ENCODE peak calls at places on chromosomes 13 and 19, in nine cellular contexts. R is breast epithelium, G is IMR-90, D is heart left ventricle, X is gastrocnemius medialis, M is tibial nerve, Y is HCT116, T is prostate gland, A is Peyer's patch. U is an unnamed sample.

GRCh38 chr13:86298741-86299140 is 499.5 kb upstream of the SLITRK6 start:
- DNase-seq in G (no peak), A (no peak), R (no peak), D (no peak), T (no peak), X (no peak), Y (no peak), M (no peak), U (no peak)

GRCh38 chr19:30699871-30700280 is 327.7 kb downstream of the ZNF536 start:
- DNase-seq in M (no peak), G (no peak), X (no peak), R (no peak), A (no peak), Y (no peak), D (no peak), T (no peak), U (no peak)

GRCh38 chr13:88908896-88909535 is 1237.8 kb downstream of the SLITRK5 start:
- DNase-seq in X (no peak), A (no peak), Y (no peak), R (peak; percentile 72), T (peak; percentile 74), M (peak; percentile 12), D (no peak), G (no peak), U (no peak)

GRCh38 chr19:50498219-50499056 is 12.6 kb downstream of the JOSD2 start:
- DNase-seq in M (no peak), R (no peak), X (no peak), D (no peak), A (no peak), T (no peak), Y (no peak), G (no peak), U (no peak)

GRCh38 chr13:108679989-108680388 is 50.6 kb downstream of the MYO16 start:
- DNase-seq in Y (no peak), X (no peak), M (no peak), A (no peak), T (no peak), G (no peak), R (no peak), D (no peak), U (no peak)

GRCh38 chr13:80881495-80882482 is 540.9 kb upstream of the SPRY2 start:
- DNase-seq in D (no peak), X (no peak), M (no peak), G (no peak), Y (no peak), A (no peak), T (no peak), R (no peak), U (no peak)

GRCh38 chr19:11227201-11227886 is 12.1 kb upstream of the ANGPTL8 start:
- DNase-seq in X (no peak), A (no peak), T (no peak), D (no peak), Y (peak; percentile 62), M (no peak), G (no peak), R (no peak), U (no peak)

GRCh38 chr13:50573046-50573445 is 270.4 kb downstream of the DLEU7 start:
- DNase-seq in M (no peak), Y (no peak), A (no peak), D (no peak), G (no peak), R (no peak), X (no peak), T (no peak), U (no peak)

GRCh38 chr13:105316731-105317130 is 1218.7 kb downstream of the EFNB2 start:
- DNase-seq in M (no peak), Y (no peak), X (no peak), R (no peak), T (no peak), A (no peak), G (no peak), D (no peak), U (no peak)

GRCh38 chr13:113519556-113519955 is 29.0 kb upstream of the DCUN1D2 start:
- DNase-seq in R (no peak), A (no peak), T (no peak), D (no peak), G (no peak), X (no peak), Y (no peak), M (no peak), U (no peak)

GRCh38 chr19:7850429-7850819 is 20.4 kb downstream of the EVI5L start:
- DNase-seq in Y (no peak), G (peak; percentile 71), A (peak; percentile 45), R (no peak), D (no peak), X (no peak), M (no peak), T (no peak), U (no peak)

GRCh38 chr19:7849631-7850428 is 19.8 kb downstream of the EVI5L start:
- DNase-seq in R (no peak), A (peak; percentile 34), G (no peak), T (no peak), Y (no peak), X (no peak), D (no peak), M (no peak), U (no peak)

GRCh38 chr19:7850975-7851622 is 21.1 kb downstream of the EVI5L start:
- DNase-seq in Y (no peak), X (no peak), D (no peak), G (no peak), A (peak; percentile 36), M (no peak), R (no peak), T (no peak), U (no peak)

GRCh38 chr19:7847664-7848063 is 17.6 kb downstream of the EVI5L start:
- DNase-seq in M (no peak), D (peak; percentile 14), X (no peak), A (peak; percentile 28), G (no peak), Y (no peak), R (no peak), T (no peak), U (no peak)

GRCh38 chr19:7848779-7849457 is 18.9 kb downstream of the EVI5L start:
- DNase-seq in M (no peak), T (no peak), Y (no peak), D (peak; percentile 15), A (peak; percentile 46), G (no peak), R (no peak), X (no peak), U (no peak)
- TF ChIP-seq POLR2A in M (no peak), T (no peak), Y (no peak), D (no peak), A (no peak), G (no peak), R (no peak), X (no peak), U (no peak)

DNA sequence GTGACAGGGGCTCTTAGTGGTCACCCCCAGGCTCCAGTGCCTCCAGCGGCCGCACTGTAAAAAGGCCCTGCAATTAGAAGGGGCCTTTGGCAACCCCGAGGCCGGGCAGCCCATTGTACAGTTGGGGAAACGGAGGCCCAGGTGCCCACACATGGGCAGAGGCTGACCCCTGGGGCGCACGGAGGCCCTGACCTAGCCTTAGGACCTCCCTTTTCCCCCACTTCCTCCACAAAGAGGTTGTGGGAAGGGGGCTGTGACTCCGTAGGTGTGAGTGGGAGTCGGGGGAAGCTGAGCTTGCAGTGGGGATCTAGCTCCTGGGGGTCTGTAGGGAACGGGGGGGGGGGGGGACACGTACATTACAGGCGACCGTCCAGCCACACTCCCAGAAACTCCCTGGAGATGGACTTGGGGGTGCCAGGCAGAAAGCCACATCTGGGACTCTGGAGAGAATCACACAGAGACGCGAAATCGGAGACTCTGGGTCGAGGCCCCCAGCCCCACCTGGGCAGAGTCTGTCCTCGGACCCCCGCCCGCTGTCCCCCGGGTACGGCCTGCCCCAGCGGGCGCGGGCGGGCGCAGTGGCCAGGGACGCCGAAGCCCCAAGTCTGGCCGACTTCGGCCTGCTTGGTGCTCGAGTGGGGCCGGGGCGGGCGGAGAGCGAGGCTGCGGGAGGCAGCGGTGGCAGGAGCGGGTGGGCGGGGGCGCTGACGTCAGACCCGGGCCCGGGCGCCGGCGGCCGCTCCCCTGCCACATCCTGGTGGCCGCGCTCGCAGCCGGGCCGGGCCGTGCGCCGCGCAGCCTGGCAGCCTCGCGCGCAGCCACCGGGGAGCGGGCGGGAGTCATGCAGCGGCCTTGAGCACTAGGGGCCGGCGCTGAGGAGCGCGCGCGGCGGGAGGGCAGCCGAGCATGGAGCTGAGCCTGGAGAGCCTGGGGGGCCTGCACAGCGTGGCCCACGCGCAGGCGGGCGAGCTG is at the start of gene ONECUT3:
- DNase-seq in X (no peak), D (no peak), R (no peak), T (no peak), A (no peak), Y (no peak), G (no peak), M (no peak), U (no peak)
- H3K27me3 ChIP-seq in X (peaks cover 86% of the 10 kb centered on the region), D (peaks cover 87% of the 10 kb centered on the region), R (peaks cover 35% of the 10 kb centered on the region), T (peaks cover 78% of the 10 kb centered on the region), A (peaks cover 82% of the 10 kb centered on the region), Y (no peaks in the 10 kb centered on the region), G (peaks cover 86% of the 10 kb centered on the region), M (no peaks in the 10 kb centered on the region), U (peaks cover 19% of the 10 kb centered on the region)

GRCh38 chr19:2426661-2427322 is 594 bp downstream of the TIMM13 start:
- DNase-seq in R (no peak), A (peak; percentile 56), D (no peak), G (peak; percentile 14), Y (peak; percentile 16), X (peak; percentile 49), M (no peak), T (no peak), U (no peak)

GRCh38 chr19:2428756-2429711 is 1.6 kb upstream of the TIMM13 start:
- DNase-seq in G (no peak), T (no peak), Y (no peak), M (no peak), A (peak; percentile 46), R (no peak), D (no peak), X (no peak), U (no peak)

GRCh38 chr19:2428027-2428690 is 773 bp upstream of the TIMM13 start:
- DNase-seq in Y (no peak), R (peak; percentile 30), M (no peak), G (peak; percentile 8), X (peak; percentile 53), D (no peak), T (peak; percentile 19), A (peak; percentile 69), U (no peak)

GRCh38 chr19:2425622-2426581 is 1.5 kb downstream of the TIMM13 start:
- DNase-seq in X (no peak), Y (no peak), M (no peak), R (no peak), D (no peak), G (no peak), T (no peak), A (peak; percentile 48), U (no peak)

GRCh38 chr19:2427323-2428026 is at the start of gene TIMM13:
- DNase-seq in M (peak; percentile 94), Y (peak; percentile 88), D (peak; percentile 96), X (peak; percentile 95), G (peak; percentile 95), A (peak; percentile 98), R (peak; percentile 97), T (peak; percentile 94), U (peak; percentile 95)
- TF ChIP-seq POLR2A in M (peak; percentile 48), Y (no peak), D (peak; percentile 54), X (peak; percentile 82), G (peak; percentile 64), A (peak; percentile 76), R (no peak), T (peak; percentile 79), U (no peak)

DNA sequence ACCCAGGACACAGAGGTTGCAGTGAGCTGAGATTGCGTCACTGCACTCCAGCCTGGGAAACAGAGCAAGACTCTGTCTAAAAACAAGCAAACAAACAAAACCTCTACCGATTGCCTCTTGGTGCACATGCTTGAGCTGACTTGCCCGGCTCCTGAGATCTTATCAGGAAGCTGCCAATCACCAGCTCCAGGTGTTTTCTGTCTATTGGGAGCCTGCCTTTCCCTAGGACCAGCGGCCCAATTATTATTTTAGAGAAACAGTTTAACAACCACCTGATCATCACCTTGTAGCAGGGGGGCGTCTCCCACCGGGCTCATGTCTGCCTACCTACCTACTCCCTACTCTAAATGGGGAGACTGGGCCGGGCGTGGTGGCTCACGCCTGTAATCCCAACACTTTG is 10.8 kb downstream of the CLEC4M start:
- DNase-seq in D (no peak), A (no peak), T (no peak), X (no peak), Y (no peak), M (no peak), R (no peak), G (no peak), U (no peak)
- H3K27me3 ChIP-seq in D (peaks cover 5% of the 10 kb centered on the region), A (no peaks in the 10 kb centered on the region), T (no peaks in the 10 kb centered on the region), X (no peaks in the 10 kb centered on the region), Y (no peaks in the 10 kb centered on the region), M (no peaks in the 10 kb centered on the region), R (no peaks in the 10 kb centered on the region), G (peaks cover 13% of the 10 kb centered on the region), U (no peaks in the 10 kb centered on the region)

U was measured in uterus.